ENCODE peak calls at places on chromosomes 13 and 19, in five cellular contexts. U is hepatocyte, M is PC-9, N is MM.1S, T is GM23248. R is an unnamed sample. For H3K9me2, the result is how much of the 10 kb centered on the place peaks cover.

GRCh38 chr13:96511587-96511986 is 421.7 kb downstream of the HS6ST3 start:
- DNase-seq in T (no peak), U (no peak), N (no peak), M (no peak), R (no peak)

GRCh38 chr13:40629678-40630384 is 36.6 kb downstream of the FOXO1 start:
- DNase-seq in U (no peak), T (no peak), M (no peak), N (peak), R (no peak)

GRCh38 chr13:46607768-46608553 is 55.0 kb downstream of the LRCH1 start:
- DNase-seq in N (no peak), T (no peak), U (peak), M (no peak), R (no peak)

GRCh38 chr13:114112826-114113322 is 19.5 kb downstream of the RASA3 start:
- DNase-seq in U (no peak), M (no peak), T (no peak), N (no peak), R (peak)

GRCh38 chr13:26325876-26326275 is 71.9 kb downstream of the CDK8 start:
- DNase-seq in U (no peak), T (no peak), M (no peak), N (no peak), R (no peak)

GRCh38 chr19:19315444-19315843 is 4.9 kb downstream of the SUGP1 start:
- DNase-seq in M (no peak), T (no peak), N (no peak), U (no peak), R (peak)

GRCh38 chr13:93304134-93304533 is 77.5 kb downstream of the GPC6 start:
- DNase-seq in T (no peak), U (no peak), N (no peak), M (no peak), R (no peak)

GRCh38 chr13:35039012-35039411 is 96.9 kb downstream of the NBEA start:
- DNase-seq in T (no peak), M (no peak), U (no peak), N (no peak), R (no peak)

GRCh38 chr13:44844786-44845185 is 144.5 kb downstream of the NUFIP1 start:
- DNase-seq in U (no peak), M (no peak), N (no peak), T (no peak), R (no peak)

GRCh38 chr13:98722958-98723357 is 29.5 kb downstream of the SLC15A1 start:
- DNase-seq in M (no peak), T (no peak), N (no peak), U (peak), R (no peak)

GRCh38 chr13:92460479-92460878 is 766.1 kb upstream of the GPC6 start:
- DNase-seq in N (no peak), U (peak), T (no peak), M (no peak), R (no peak)

GRCh38 chr13:57629821-57630235 is 1.7 kb upstream of the PCDH17 start:
- DNase-seq in T (peak), U (peak), N (no peak), M (no peak), R (peak)

GRCh38 chr13:79936368-79937136 is 404.4 kb downstream of the SPRY2 start:
- DNase-seq in T (peak), N (no peak), U (peak), M (peak), R (no peak)

GRCh38 chr13:44974056-44974798 is 15.0 kb downstream of the NUFIP1 start:
- DNase-seq in N (no peak), M (no peak), T (peak), U (no peak), R (no peak)

GRCh38 chr19:13865578-13866462 is 11.1 kb upstream of the NANOS3 start:
- DNase-seq in M (peak), N (no peak), U (no peak), T (peak), R (no peak)

GRCh38 chr19:13864513-13865242 is 12.3 kb upstream of the NANOS3 start:
- DNase-seq in T (no peak), M (peak), N (no peak), U (peak), R (no peak)

GRCh38 chr19:13861714-13862531 is 15.0 kb upstream of the NANOS3 start:
- DNase-seq in U (peak), T (peak), M (peak), N (peak), R (peak)

GRCh38 chr19:13865243-13865577 is 11.7 kb upstream of the NANOS3 start:
- DNase-seq in U (no peak), T (no peak), N (no peak), M (no peak), R (no peak)

GRCh38 chr19:13864223-13864512 is 12.8 kb upstream of the NANOS3 start:
- DNase-seq in T (no peak), N (no peak), M (no peak), U (no peak), R (no peak)
- H3K9me2 ChIP-seq in T (under half), N (under half), M (under half), U (under half), R (under half)

DNA sequence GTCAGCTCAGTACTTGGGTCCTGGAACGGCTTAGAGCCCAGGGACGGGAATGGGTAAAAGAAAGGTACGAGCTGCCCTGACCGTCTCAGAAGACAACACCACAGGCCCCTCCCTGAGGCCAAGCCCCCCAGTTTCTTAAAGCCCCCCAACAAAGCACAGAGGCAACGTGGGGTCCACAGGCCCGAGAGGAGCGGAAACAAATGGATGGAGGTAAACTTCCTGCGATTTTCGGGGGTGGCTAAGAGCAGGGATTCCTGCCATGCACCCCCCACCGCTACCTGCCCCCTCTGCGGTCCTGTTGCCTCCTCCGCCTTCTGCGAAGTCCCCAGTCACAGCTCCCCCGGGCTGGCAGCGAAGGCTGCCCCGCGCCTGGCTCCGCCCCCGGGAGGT is 48.2 kb downstream of the PTPRS start:
- DNase-seq in T (peak), N (no peak), U (peak), M (no peak), R (no peak)
- H2AFZ ChIP-seq in T (no peak), N (no peak), U (peak), M (no peak), R (no peak)

GRCh38 chr19:5085566-5085965 is 116.7 kb downstream of the KDM4B start:
- DNase-seq in U (no peak), M (no peak), N (no peak), T (no peak), R (no peak)
- H3K9me2 ChIP-seq in U (under half), M (under half), N (under half), T (under half), R (under half)

GRCh38 chr19:17376935-17377600 is at the start of gene PLVAP:
- DNase-seq in N (no peak), T (no peak), M (no peak), U (no peak), R (no peak)
- H2AFZ ChIP-seq in N (no peak), T (no peak), M (no peak), U (no peak), R (peak)

GRCh38 chr13:106274551-106275208 is 260.8 kb downstream of the EFNB2 start:
- DNase-seq in T (peak), M (no peak), U (no peak), N (no peak), R (no peak)

GRCh38 chr13:106277483-106278154 is 257.8 kb downstream of the EFNB2 start:
- DNase-seq in N (no peak), T (no peak), U (no peak), M (no peak), R (no peak)

GRCh38 chr13:106281426-106281825 is 254.0 kb downstream of the EFNB2 start:
- DNase-seq in U (no peak), T (no peak), N (no peak), M (peak), R (no peak)

GRCh38 chr13:106276876-106277275 is 258.6 kb downstream of the EFNB2 start:
- DNase-seq in U (no peak), N (no peak), M (peak), T (no peak), R (no peak)

GRCh38 chr13:106275441-106276032 is 259.9 kb downstream of the EFNB2 start:
- DNase-seq in M (no peak), T (no peak), U (no peak), N (peak), R (no peak)
- H3K9me2 ChIP-seq in M (under half), T (under half), U (under half), N (under half), R (under half)

GRCh38 chr13:24627864-24628418 is 52.3 kb upstream of the ATP12A start:
- DNase-seq in T (no peak), M (no peak), U (no peak), N (no peak), R (no peak)
- H2AFZ ChIP-seq in T (no peak), M (no peak), U (no peak), N (no peak), R (peak)

R was measured in GM23338.